ENCODE peak calls at places on chromosome 18, in nine cellular contexts. T is AG20443; X is activated CD4-positive, alpha-beta T cell treated with anti-CD3 and anti-CD28 coated beads for 4 hours; F is activated naive CD4-positive, alpha-beta T cell treated with Interleukin-2 at 50 U/mL for 16 hours; V is T-cell; W is lower leg skin; C is cardiac septum; Z is heart right ventricle; P is right atrium auricular region. K is an unnamed sample.

GRCh38 chr18:7177131-7177744 is 53.7 kb upstream of the LRRC30 start:
- DNase-seq in T (peak), Z (no peak), P (peak), C (no peak), X (no peak), V (no peak), F (no peak), W (no peak), K (no peak)

GRCh38 chr18:48839819-48840490 is 110.8 kb downstream of the SMAD7 start:
- DNase-seq in C (no peak), W (no peak), F (no peak), Z (no peak), T (no peak), P (no peak), V (no peak), X (no peak), K (no peak)

GRCh38 chr18:9234528-9234927 is 97.9 kb downstream of the ANKRD12 start:
- DNase-seq in T (no peak), V (no peak), Z (no peak), C (peak), X (no peak), P (no peak), W (no peak), F (no peak), K (no peak)

GRCh38 chr18:79950440-79951341 is 762 bp downstream of the SLC66A2 start:
- DNase-seq in P (no peak), T (peak), V (no peak), X (no peak), W (peak), Z (peak), F (no peak), C (peak), K (no peak)

GRCh38 chr18:68874361-68874760 is 76.5 kb downstream of the CCDC102B start:
- DNase-seq in Z (no peak), V (no peak), T (no peak), P (no peak), X (no peak), F (no peak), W (no peak), C (no peak), K (no peak)

GRCh38 chr18:13120255-13120654 is 98.3 kb upstream of the LDLRAD4 start:
- DNase-seq in F (no peak), W (no peak), P (no peak), C (no peak), V (no peak), Z (no peak), X (no peak), T (no peak), K (no peak)

GRCh38 chr18:3211236-3211992 is 8.4 kb downstream of the MYOM1 start:
- DNase-seq in W (no peak), F (no peak), V (no peak), C (no peak), Z (no peak), P (no peak), X (no peak), T (no peak), K (no peak)

GRCh38 chr18:74624491-74624890 is 26.8 kb downstream of the ZNF407 start:
- DNase-seq in F (no peak), W (no peak), X (no peak), C (no peak), T (no peak), Z (no peak), V (no peak), P (no peak), K (no peak)

GRCh38 chr18:35407871-35408481 is 30.8 kb upstream of the ZNF396 start:
- DNase-seq in F (peak), T (peak), W (no peak), Z (no peak), V (peak), C (no peak), P (no peak), X (peak), K (no peak)

GRCh38 chr18:8724452-8724851 is 19.1 kb downstream of the MTCL1 start:
- DNase-seq in Z (no peak), W (no peak), X (no peak), T (no peak), P (no peak), V (no peak), C (no peak), F (no peak), K (no peak)

GRCh38 chr18:44895176-44895798 is 214.6 kb downstream of the SETBP1 start:
- DNase-seq in W (no peak), X (no peak), F (peak), C (no peak), T (peak), V (no peak), Z (peak), P (no peak), K (no peak)

GRCh38 chr18:47799376-47799775 is 131.1 kb downstream of the SMAD2 start:
- DNase-seq in V (no peak), F (no peak), X (no peak), Z (no peak), P (no peak), W (no peak), C (no peak), T (no peak), K (no peak)

GRCh38 chr18:58473071-58473470 is 155.8 kb downstream of the ALPK2 start:
- DNase-seq in C (no peak), P (no peak), T (no peak), F (no peak), X (no peak), V (no peak), Z (no peak), W (no peak), K (no peak)

GRCh38 chr18:57853864-57854263 is 50.7 kb upstream of the ATP8B1 start:
- DNase-seq in X (no peak), V (no peak), C (no peak), F (no peak), P (no peak), T (no peak), Z (no peak), W (no peak), K (no peak)

GRCh38 chr18:61870151-61870550 is 22.7 kb downstream of the RNF152 start:
- DNase-seq in W (no peak), V (no peak), Z (no peak), F (no peak), X (no peak), C (no peak), P (no peak), T (peak), K (no peak)

GRCh38 chr18:76252880-76253279 is 242.2 kb downstream of the ZNF516 start:
- DNase-seq in F (no peak), X (no peak), Z (no peak), C (no peak), V (no peak), T (no peak), P (no peak), W (peak), K (no peak)

GRCh38 chr18:9065864-9066263 is 36.6 kb upstream of the NDUFV2 start:
- DNase-seq in X (no peak), W (no peak), F (no peak), P (no peak), Z (no peak), C (no peak), T (no peak), V (no peak), K (no peak)

GRCh38 chr18:1914489-1914888 is 656.8 kb downstream of the METTL4 start:
- DNase-seq in X (no peak), W (no peak), F (no peak), P (no peak), V (no peak), C (no peak), T (no peak), Z (no peak), K (no peak)

K was measured in vagina.